ENCODE peak calls at places on chromosomes 13 and 19, in ten cellular contexts. Z is coronary artery; M is G401; J is activated naive CD4-positive, alpha-beta T cell; C is stimulated activated CD4-positive, alpha-beta T cell treated with anti-CD3 and anti-CD28 coated beads, Interleukin-4, amount 100 ng/mL, for 24 hours; K is stimulated activated CD8-positive, alpha-beta memory T cell treated with anti-CD3 and anti-CD28 coated beads, Interleukin-15, amount 100 ng/mL, for 48 hours; L is psoas muscle; H is ACHN; S is aorta; X is HFF-Myc. W is an unnamed sample.

GRCh38 chr13:53398051-53398450 is 369.4 kb downstream of the OLFM4 start:
- DNase-seq in J (no peak), H (no peak), C (no peak), X (no peak), M (no peak), S (no peak), Z (no peak), L (no peak), K (no peak), W (no peak)

GRCh38 chr13:27442071-27442647 is 8.2 kb downstream of the MTIF3 start:
- DNase-seq in Z (no peak), C (peak), X (no peak), M (no peak), K (no peak), J (no peak), S (no peak), L (no peak), H (no peak), W (no peak)

GRCh38 chr19:44653977-44654784 is 10.5 kb downstream of the PVR start:
- DNase-seq in K (peak), M (peak), Z (no peak), J (no peak), H (peak), L (peak), C (peak), X (no peak), S (peak), W (peak)

GRCh38 chr13:94160875-94161274 is 318.6 kb downstream of the DCT start:
- DNase-seq in L (no peak), H (no peak), J (no peak), X (no peak), C (no peak), K (no peak), S (no peak), Z (no peak), M (no peak), W (no peak)

GRCh38 chr19:38653028-38653571 is 5.7 kb downstream of the ACTN4 start:
- DNase-seq in J (no peak), L (no peak), H (no peak), S (no peak), C (no peak), Z (no peak), X (no peak), M (no peak), K (no peak), W (peak)

GRCh38 chr19:33815410-33816340 is 19.0 kb downstream of the KCTD15 start:
- DNase-seq in Z (no peak), S (peak), L (no peak), K (no peak), M (no peak), H (no peak), J (no peak), C (no peak), X (no peak), W (no peak)

GRCh38 chr19:4449022-4449825 is 8.4 kb downstream of the UBXN6 start:
- DNase-seq in S (no peak), K (no peak), Z (no peak), M (peak), J (no peak), X (no peak), L (peak), C (no peak), H (no peak), W (peak)

GRCh38 chr13:40585911-40586471 is 80.5 kb downstream of the FOXO1 start:
- DNase-seq in S (no peak), C (no peak), M (no peak), K (no peak), L (no peak), H (no peak), X (peak), Z (no peak), J (no peak), W (no peak)

GRCh38 chr19:5694952-5695648 is 5.0 kb downstream of the RPL36 start:
- DNase-seq in M (no peak), J (no peak), Z (peak), K (no peak), H (no peak), S (no peak), C (no peak), L (no peak), X (no peak), W (no peak)

GRCh38 chr13:95552539-95553270 is at the start of gene CLDN10:
- DNase-seq in L (no peak), M (no peak), X (no peak), Z (no peak), K (no peak), J (no peak), H (no peak), S (peak), C (no peak), W (no peak)

GRCh38 chr19:42253245-42254082 is 1.5 kb downstream of the ERF start:
- DNase-seq in C (peak), H (peak), M (peak), J (no peak), Z (peak), X (no peak), L (peak), K (no peak), S (peak), W (no peak)

GRCh38 chr19:4354897-4355296 is 11.5 kb downstream of the MPND start:
- DNase-seq in S (no peak), H (no peak), M (no peak), L (no peak), Z (no peak), K (no peak), C (no peak), J (no peak), X (no peak), W (no peak)

GRCh38 chr19:30387311-30388115 is 15.3 kb downstream of the ZNF536 start:
- DNase-seq in H (no peak), L (no peak), K (no peak), J (no peak), S (no peak), M (no peak), Z (no peak), C (no peak), X (no peak), W (peak)

GRCh38 chr13:110304256-110304655 is 2.7 kb downstream of the COL4A1 start:
- DNase-seq in J (no peak), L (no peak), K (no peak), X (no peak), M (no peak), H (peak), C (no peak), Z (peak), S (no peak), W (peak)

GRCh38 chr19:23916991-23917390 is 2.3 kb downstream of the ZNF726 start:
- DNase-seq in L (no peak), H (no peak), S (no peak), J (no peak), Z (no peak), X (no peak), K (no peak), M (no peak), C (no peak), W (no peak)

GRCh38 chr19:5691930-5692784 is 2.1 kb downstream of the RPL36 start:
- DNase-seq in M (peak), L (no peak), S (no peak), X (no peak), J (no peak), C (peak), H (no peak), Z (peak), K (no peak), W (no peak)

GRCh38 chr19:47044946-47045866 is 3.2 kb downstream of the TMEM160 start:
- DNase-seq in J (no peak), C (no peak), H (no peak), M (no peak), L (no peak), S (no peak), Z (no peak), K (no peak), X (no peak), W (no peak)

GRCh38 chr13:48994731-48995130 is 19.0 kb downstream of the FNDC3A start:
- DNase-seq in L (no peak), S (no peak), X (no peak), M (no peak), Z (no peak), J (no peak), H (no peak), K (no peak), C (no peak), W (no peak)

GRCh38 chr19:58409010-58409790 is 751 bp downstream of the ZNF584 start:
- DNase-seq in C (peak), J (no peak), S (no peak), L (no peak), Z (no peak), H (peak), M (peak), X (no peak), K (no peak), W (no peak)

GRCh38 chr19:2549701-2550191 is 73.8 kb downstream of the GADD45B start:
- DNase-seq in C (no peak), J (no peak), H (no peak), S (peak), K (no peak), M (no peak), X (no peak), L (peak), Z (peak), W (peak)

GRCh38 chr13:73039201-73040108 is 19.4 kb upstream of the KLF5 start:
- DNase-seq in K (no peak), J (no peak), X (no peak), Z (no peak), M (no peak), C (no peak), H (no peak), L (no peak), S (no peak), W (no peak)

GRCh38 chr19:51158474-51159129 is 16.5 kb downstream of the SIGLEC7 start:
- DNase-seq in K (peak), X (peak), H (peak), Z (peak), M (peak), L (peak), C (peak), S (no peak), J (peak), W (no peak)

GRCh38 chr19:1591421-1592022 is 1.1 kb downstream of the MBD3 start:
- DNase-seq in K (no peak), M (no peak), H (peak), C (no peak), Z (peak), J (no peak), L (no peak), X (no peak), S (no peak), W (no peak)

GRCh38 chr13:109273326-109273751 is 513.0 kb downstream of the IRS2 start:
- DNase-seq in X (no peak), J (no peak), M (no peak), L (no peak), H (no peak), S (no peak), C (no peak), K (no peak), Z (no peak), W (no peak)

GRCh38 chr13:60267498-60268202 is 103.9 kb upstream of the DIAPH3 start:
- DNase-seq in S (no peak), H (peak), Z (no peak), M (no peak), J (no peak), X (no peak), K (peak), L (no peak), C (peak), W (no peak)

GRCh38 chr19:13156968-13157882 is 7.0 kb downstream of the IER2 start:
- DNase-seq in H (no peak), L (no peak), C (peak), X (no peak), J (no peak), S (no peak), Z (no peak), M (no peak), K (no peak), W (no peak)

GRCh38 chr19:55147408-55148251 is 1.4 kb downstream of the TNNT1 start:
- DNase-seq in J (no peak), L (peak), Z (no peak), K (no peak), X (no peak), M (no peak), C (no peak), H (no peak), S (no peak), W (no peak)

GRCh38 chr13:46903748-46904147 is 6.9 kb upstream of the HTR2A start:
- DNase-seq in J (no peak), Z (no peak), L (no peak), H (no peak), M (no peak), K (no peak), C (no peak), X (no peak), S (no peak), W (no peak)

GRCh38 chr13:26425439-26426358 is 131.8 kb upstream of the WASF3 start:
- DNase-seq in L (no peak), Z (no peak), S (no peak), K (no peak), C (no peak), J (no peak), H (no peak), X (no peak), M (peak), W (no peak)